ENCODE peak calls at places on chromosomes 16 and 17, in four cellular contexts. A is GM12878, O is K562, J is HepG2. C is an unnamed sample.

GRCh38 chr16:67946128-67946569 is 2.2 kb upstream of the LCAT start:
- DNase-seq in O (no peak), A (no peak), J (no peak), C (no peak)

GRCh38 chr16:73172621-73173312 is 124.8 kb upstream of the ZFHX3 start:
- DNase-seq in J (no peak), A (no peak), O (peak), C (peak)

GRCh38 chr16:86044881-86045600 is 146.1 kb downstream of the IRF8 start:
- DNase-seq in O (no peak), A (no peak), J (no peak), C (no peak)

GRCh38 chr16:4481526-4481925 is 5.3 kb downstream of the HMOX2 start:
- DNase-seq in A (no peak), O (no peak), J (no peak), C (no peak)

GRCh38 chr16:72818286-72818845 is 229.6 kb downstream of the ZFHX3 start:
- DNase-seq in J (no peak), A (no peak), O (no peak), C (peak)

GRCh38 chr16:65964752-65965151 is 401.7 kb upstream of the CDH5 start:
- DNase-seq in A (no peak), J (no peak), O (no peak), C (peak)

GRCh38 chr16:5064915-5065314 is 841 bp downstream of the C16orf89 start:
- DNase-seq in J (no peak), A (no peak), O (no peak), C (no peak)

GRCh38 chr16:12239953-12240485 is 263.5 kb downstream of the SNX29 start:
- DNase-seq in J (no peak), O (no peak), A (no peak), C (no peak)

GRCh38 chr16:51473091-51473490 is 322.0 kb upstream of the SALL1 start:
- DNase-seq in J (no peak), A (no peak), O (no peak), C (no peak)

GRCh38 chr17:47654991-47655390 is 5.3 kb downstream of the KPNB1 start:
- DNase-seq in O (no peak), J (no peak), A (no peak), C (no peak)

GRCh38 chr16:70161350-70161749 is 12.2 kb upstream of the CLEC18C start:
- DNase-seq in A (no peak), J (no peak), O (peak), C (no peak)

GRCh38 chr16:79845006-79845733 is 244.6 kb upstream of the MAF start:
- DNase-seq in A (peak), O (no peak), J (no peak), C (no peak)

GRCh38 chr17:77322284-77322533 is 181.4 kb downstream of the SEC14L1 start:
- DNase-seq in J (no peak), O (no peak), A (no peak), C (no peak)

GRCh38 chr17:7029659-7030058 is 6.2 kb upstream of the SLC16A13 start:
- DNase-seq in A (no peak), O (no peak), J (no peak), C (no peak)

GRCh38 chr16:77951788-77952187 is 70.6 kb upstream of the CLEC3A start:
- DNase-seq in J (peak), O (peak), A (peak), C (peak)

GRCh38 chr16:72884037-72884436 is 163.9 kb downstream of the ZFHX3 start:
- DNase-seq in O (no peak), J (no peak), A (no peak), C (no peak)

GRCh38 chr16:58177347-58177710 is 20.6 kb downstream of the CSNK2A2 start:
- DNase-seq in J (no peak), A (no peak), O (no peak), C (no peak)

GRCh38 chr17:70447588-70447987 is 278.3 kb downstream of the KCNJ2 start:
- DNase-seq in O (no peak), A (no peak), J (no peak), C (no peak)

GRCh38 chr16:57855188-57855587 is 52.9 kb upstream of the KIFC3 start:
- DNase-seq in A (no peak), O (no peak), J (no peak), C (no peak)

GRCh38 chr16:85027968-85028637 is 508 bp downstream of the KIAA0513 start:
- DNase-seq in A (no peak), O (peak), J (no peak), C (peak)

GRCh38 chr17:36068524-36068923 is 4.5 kb downstream of the CCL18 start:
- DNase-seq in O (no peak), J (no peak), A (no peak), C (peak)

GRCh38 chr16:87297918-87298631 is 19.1 kb downstream of the C16orf95 start:
- DNase-seq in J (peak), A (no peak), O (peak), C (peak)

GRCh38 chr17:14302421-14303099 is 1.7 kb downstream of the HS3ST3B1 start:
- DNase-seq in O (peak), A (no peak), J (peak), C (peak)

GRCh38 chr17:14300628-14301278 is at the start of gene HS3ST3B1:
- DNase-seq in O (peak), A (no peak), J (peak), C (peak)

GRCh38 chr17:14299261-14300093 is 1.4 kb upstream of the HS3ST3B1 start:
- DNase-seq in O (peak), J (peak), A (no peak), C (peak)

GRCh38 chr17:14301761-14302401 is 1.0 kb downstream of the HS3ST3B1 start:
- DNase-seq in O (no peak), J (no peak), A (no peak), C (no peak)

GRCh38 chr17:14301279-14301760 is 439 bp downstream of the HS3ST3B1 start:
- DNase-seq in O (peak), A (no peak), J (no peak), C (peak)
- TF ChIP-seq JUNB in O (no peak), A (no peak), J (no peak), C (no peak)

GRCh38 chr16:1474047-1474446 is 781 bp downstream of the CLCN7 start:
- DNase-seq in A (no peak), J (peak), O (peak), C (no peak)
- TF ChIP-seq CREB1 in A (no peak), J (no peak), O (no peak), C (no peak)

GRCh38 chr17:34255841-34256240 is 756 bp downstream of the CCL2 start:
- DNase-seq in A (no peak), O (no peak), J (no peak), C (no peak)

GRCh38 chr17:34254146-34254545 is 939 bp upstream of the CCL2 start:
- DNase-seq in A (no peak), O (no peak), J (no peak), C (no peak)

GRCh38 chr17:34252890-34253525 is 2.1 kb upstream of the CCL2 start:
- DNase-seq in J (no peak), A (no peak), O (no peak), C (no peak)

GRCh38 chr17:34255381-34255732 is 272 bp downstream of the CCL2 start:
- DNase-seq in A (no peak), O (no peak), J (no peak), C (no peak)

GRCh38 chr17:34254651-34255380 is at the start of gene CCL2:
- DNase-seq in O (peak), A (no peak), J (no peak), C (peak)
- TF ChIP-seq JUNB in O (no peak), A (no peak), J (no peak), C (no peak)

DNA sequence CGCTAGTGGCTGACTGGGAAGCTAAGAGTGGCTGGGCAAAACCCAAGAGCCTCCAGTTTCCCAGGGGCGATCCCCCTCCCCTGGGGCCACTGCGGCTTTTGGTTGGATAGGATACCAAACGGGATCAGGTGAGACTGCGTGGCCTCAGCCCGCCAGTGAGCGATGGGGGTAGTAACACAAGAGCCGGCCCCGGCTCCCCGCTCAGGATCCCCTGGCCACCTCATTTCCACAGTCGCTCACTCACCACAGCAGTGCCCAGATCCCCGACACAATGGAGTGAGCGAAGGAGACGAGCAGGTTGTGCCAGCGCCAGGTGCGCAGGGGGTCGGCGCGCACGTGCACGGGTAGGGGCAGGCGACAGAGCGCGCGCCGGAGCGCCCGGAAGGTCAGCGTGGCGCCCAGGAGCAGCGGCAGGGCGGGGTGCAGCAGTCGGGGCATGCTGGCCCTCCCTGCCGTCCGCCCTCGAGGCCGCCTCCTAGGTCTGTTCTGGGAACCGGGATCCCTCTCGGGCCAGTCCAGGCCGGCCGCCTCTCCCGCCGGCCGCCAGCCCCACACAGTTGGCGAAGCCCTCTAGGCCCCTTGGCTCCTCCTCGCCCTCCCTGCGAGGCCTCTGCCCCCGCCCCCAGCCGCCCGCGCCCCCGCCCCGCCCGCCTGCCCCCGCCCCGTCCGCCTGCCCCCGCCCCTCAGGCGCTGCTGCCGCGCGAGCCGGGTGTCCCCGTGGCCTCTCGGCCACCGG is at the start of gene TLCD1:
- DNase-seq in J (peak), A (no peak), O (peak), C (peak)
- TF ChIP-seq CREB1 in J (no peak), A (no peak), O (no peak), C (no peak)

GRCh38 chr17:42674755-42675347 is 1.9 kb downstream of the PLEKHH3 start:
- DNase-seq in J (no peak), O (no peak), A (no peak), C (peak)

GRCh38 chr17:42677012-42677857 is 441 bp upstream of the PLEKHH3 start:
- DNase-seq in J (peak), O (peak), A (peak), C (peak)

GRCh38 chr17:42675348-42675983 is 1.3 kb downstream of the PLEKHH3 start:
- DNase-seq in A (no peak), O (no peak), J (no peak), C (peak)

GRCh38 chr17:42676424-42677011 is at the start of gene PLEKHH3:
- DNase-seq in J (no peak), O (no peak), A (no peak), C (peak)

DNA sequence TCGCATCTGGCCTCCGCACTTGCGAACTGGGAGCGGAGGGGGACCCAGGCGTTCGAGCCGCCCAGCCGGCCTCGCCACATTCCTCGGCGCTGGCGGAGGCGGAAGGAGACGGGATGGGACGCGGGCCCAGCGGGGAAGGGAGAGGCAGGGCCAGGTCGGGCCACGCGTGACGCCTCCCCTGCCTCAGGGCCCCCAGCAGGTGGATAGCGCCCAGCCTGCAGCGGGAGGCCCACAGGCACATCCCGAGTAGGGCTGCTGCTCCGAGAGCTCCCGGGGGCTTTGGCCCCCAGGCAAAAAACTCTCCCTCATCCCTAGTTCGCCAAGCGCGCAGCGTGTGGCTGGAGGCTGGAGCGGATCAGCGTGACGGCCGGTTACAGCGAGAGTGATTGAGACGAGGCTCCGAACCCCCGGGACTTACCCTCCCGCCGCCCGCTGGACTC is 790 bp downstream of the PLEKHH3 start:
- DNase-seq in O (peak), J (no peak), A (no peak), C (peak)
- TF ChIP-seq JUNB in O (no peak), J (no peak), A (no peak), C (no peak)

C was measured in GM23338.